ENCODE peak calls at places on chromosomes 5 and 9, in ten cellular contexts. One of them, this sample, is unnamed.

GRCh38 chr9:114156658-114157421 is 1.5 kb downstream of the COL27A1 start:
- DNase-seq in H54: peak
- DNase-seq in GDM1: no peak
- DNase-seq in ovary: peak
- DNase-seq in skeletal muscle cell: no peak
- DNase-seq in AML-193: no peak
- DNase-seq in cardiac muscle cell: peak
- DNase-seq in stimulated activated naive CD8-positive, alpha-beta T cell treated with anti-CD3 and anti-CD28 coated beads, Interleukin-15, amount 100 ng/mL, for 72 hours: peak
- DNase-seq in PC-9: no peak
- DNase-seq in activated T-cell treated with anti-CD3 and anti-CD28 coated beads for 24 hours: no peak
- DNase-seq in this sample: no peak

GRCh38 chr9:95627802-95628201 is 111.0 kb upstream of the PTCH1 start:
- DNase-seq in H54: peak
- DNase-seq in GDM1: no peak
- DNase-seq in ovary: no peak
- DNase-seq in skeletal muscle cell: no peak
- DNase-seq in AML-193: no peak
- DNase-seq in cardiac muscle cell: no peak
- DNase-seq in stimulated activated naive CD8-positive, alpha-beta T cell treated with anti-CD3 and anti-CD28 coated beads, Interleukin-15, amount 100 ng/mL, for 72 hours: no peak
- DNase-seq in PC-9: no peak
- DNase-seq in activated T-cell treated with anti-CD3 and anti-CD28 coated beads for 24 hours: no peak
- DNase-seq in this sample: no peak

GRCh38 chr9:78280982-78281668 is 15.8 kb upstream of the PSAT1 start:
- DNase-seq in H54: no peak
- DNase-seq in GDM1: no peak
- DNase-seq in ovary: peak
- DNase-seq in skeletal muscle cell: peak
- DNase-seq in AML-193: no peak
- DNase-seq in cardiac muscle cell: peak
- DNase-seq in stimulated activated naive CD8-positive, alpha-beta T cell treated with anti-CD3 and anti-CD28 coated beads, Interleukin-15, amount 100 ng/mL, for 72 hours: no peak
- DNase-seq in PC-9: no peak
- DNase-seq in activated T-cell treated with anti-CD3 and anti-CD28 coated beads for 24 hours: no peak
- DNase-seq in this sample: no peak

GRCh38 chr5:172412724-172413260 is 41.5 kb downstream of the SH3PXD2B start:
- DNase-seq in H54: no peak
- DNase-seq in GDM1: no peak
- DNase-seq in ovary: peak
- DNase-seq in skeletal muscle cell: peak
- DNase-seq in AML-193: peak
- DNase-seq in cardiac muscle cell: peak
- DNase-seq in stimulated activated naive CD8-positive, alpha-beta T cell treated with anti-CD3 and anti-CD28 coated beads, Interleukin-15, amount 100 ng/mL, for 72 hours: peak
- DNase-seq in PC-9: peak
- DNase-seq in activated T-cell treated with anti-CD3 and anti-CD28 coated beads for 24 hours: no peak
- DNase-seq in this sample: no peak

GRCh38 chr5:4684946-4685345 is 455.2 kb upstream of the ADAMTS16 start:
- DNase-seq in H54: no peak
- DNase-seq in GDM1: no peak
- DNase-seq in ovary: no peak
- DNase-seq in skeletal muscle cell: no peak
- DNase-seq in AML-193: no peak
- DNase-seq in cardiac muscle cell: no peak
- DNase-seq in stimulated activated naive CD8-positive, alpha-beta T cell treated with anti-CD3 and anti-CD28 coated beads, Interleukin-15, amount 100 ng/mL, for 72 hours: no peak
- DNase-seq in PC-9: no peak
- DNase-seq in activated T-cell treated with anti-CD3 and anti-CD28 coated beads for 24 hours: no peak
- DNase-seq in this sample: no peak

GRCh38 chr5:73820321-73820720 is 194.3 kb downstream of the ARHGEF28 start:
- DNase-seq in H54: no peak
- DNase-seq in GDM1: no peak
- DNase-seq in ovary: no peak
- DNase-seq in skeletal muscle cell: no peak
- DNase-seq in AML-193: no peak
- DNase-seq in cardiac muscle cell: no peak
- DNase-seq in stimulated activated naive CD8-positive, alpha-beta T cell treated with anti-CD3 and anti-CD28 coated beads, Interleukin-15, amount 100 ng/mL, for 72 hours: no peak
- DNase-seq in PC-9: peak
- DNase-seq in activated T-cell treated with anti-CD3 and anti-CD28 coated beads for 24 hours: no peak
- DNase-seq in this sample: no peak

GRCh38 chr9:128115187-128116103 is 12.1 kb downstream of the PTGES2 start:
- DNase-seq in H54: no peak
- DNase-seq in GDM1: no peak
- DNase-seq in ovary: peak
- DNase-seq in skeletal muscle cell: no peak
- DNase-seq in AML-193: no peak
- DNase-seq in cardiac muscle cell: no peak
- DNase-seq in stimulated activated naive CD8-positive, alpha-beta T cell treated with anti-CD3 and anti-CD28 coated beads, Interleukin-15, amount 100 ng/mL, for 72 hours: no peak
- DNase-seq in PC-9: no peak
- DNase-seq in activated T-cell treated with anti-CD3 and anti-CD28 coated beads for 24 hours: no peak
- DNase-seq in this sample: no peak

GRCh38 chr9:99134893-99135341 is 30.0 kb downstream of the TGFBR1 start:
- DNase-seq in H54: no peak
- DNase-seq in GDM1: no peak
- DNase-seq in ovary: no peak
- DNase-seq in skeletal muscle cell: peak
- DNase-seq in AML-193: no peak
- DNase-seq in cardiac muscle cell: peak
- DNase-seq in stimulated activated naive CD8-positive, alpha-beta T cell treated with anti-CD3 and anti-CD28 coated beads, Interleukin-15, amount 100 ng/mL, for 72 hours: no peak
- DNase-seq in PC-9: no peak
- DNase-seq in activated T-cell treated with anti-CD3 and anti-CD28 coated beads for 24 hours: no peak
- DNase-seq in this sample: peak

GRCh38 chr9:123339666-123340414 is 16.2 kb upstream of the CRB2 start:
- DNase-seq in H54: no peak
- DNase-seq in GDM1: peak
- DNase-seq in ovary: no peak
- DNase-seq in skeletal muscle cell: no peak
- DNase-seq in AML-193: no peak
- DNase-seq in cardiac muscle cell: no peak
- DNase-seq in stimulated activated naive CD8-positive, alpha-beta T cell treated with anti-CD3 and anti-CD28 coated beads, Interleukin-15, amount 100 ng/mL, for 72 hours: peak
- DNase-seq in PC-9: no peak
- DNase-seq in activated T-cell treated with anti-CD3 and anti-CD28 coated beads for 24 hours: peak
- DNase-seq in this sample: no peak

GRCh38 chr9:134630393-134630790 is 11.2 kb upstream of the COL5A1 start:
- DNase-seq in H54: no peak
- DNase-seq in GDM1: no peak
- DNase-seq in ovary: no peak
- DNase-seq in skeletal muscle cell: no peak
- DNase-seq in AML-193: no peak
- DNase-seq in cardiac muscle cell: no peak
- DNase-seq in stimulated activated naive CD8-positive, alpha-beta T cell treated with anti-CD3 and anti-CD28 coated beads, Interleukin-15, amount 100 ng/mL, for 72 hours: no peak
- DNase-seq in PC-9: no peak
- DNase-seq in activated T-cell treated with anti-CD3 and anti-CD28 coated beads for 24 hours: no peak
- DNase-seq in this sample: no peak

GRCh38 chr5:180553530-180553929 is 37.8 kb downstream of the SCGB3A1 start:
- DNase-seq in H54: no peak
- DNase-seq in GDM1: no peak
- DNase-seq in ovary: no peak
- DNase-seq in skeletal muscle cell: no peak
- DNase-seq in AML-193: no peak
- DNase-seq in cardiac muscle cell: no peak
- DNase-seq in stimulated activated naive CD8-positive, alpha-beta T cell treated with anti-CD3 and anti-CD28 coated beads, Interleukin-15, amount 100 ng/mL, for 72 hours: no peak
- DNase-seq in PC-9: no peak
- DNase-seq in activated T-cell treated with anti-CD3 and anti-CD28 coated beads for 24 hours: no peak
- DNase-seq in this sample: no peak

GRCh38 chr9:106560540-106560939 is 302.4 kb upstream of the ZNF462 start:
- DNase-seq in H54: no peak
- DNase-seq in GDM1: no peak
- DNase-seq in ovary: no peak
- DNase-seq in skeletal muscle cell: no peak
- DNase-seq in AML-193: no peak
- DNase-seq in cardiac muscle cell: no peak
- DNase-seq in stimulated activated naive CD8-positive, alpha-beta T cell treated with anti-CD3 and anti-CD28 coated beads, Interleukin-15, amount 100 ng/mL, for 72 hours: no peak
- DNase-seq in PC-9: no peak
- DNase-seq in activated T-cell treated with anti-CD3 and anti-CD28 coated beads for 24 hours: no peak
- DNase-seq in this sample: no peak

GRCh38 chr9:119868694-119869093 is 499.5 kb upstream of the BRINP1 start:
- DNase-seq in H54: no peak
- DNase-seq in GDM1: no peak
- DNase-seq in ovary: no peak
- DNase-seq in skeletal muscle cell: no peak
- DNase-seq in AML-193: no peak
- DNase-seq in cardiac muscle cell: no peak
- DNase-seq in stimulated activated naive CD8-positive, alpha-beta T cell treated with anti-CD3 and anti-CD28 coated beads, Interleukin-15, amount 100 ng/mL, for 72 hours: no peak
- DNase-seq in PC-9: no peak
- DNase-seq in activated T-cell treated with anti-CD3 and anti-CD28 coated beads for 24 hours: no peak
- DNase-seq in this sample: no peak

GRCh38 chr5:178895615-178896571 is at the start of gene ZFP2:
- DNase-seq in H54: peak
- DNase-seq in GDM1: no peak
- DNase-seq in ovary: peak
- DNase-seq in skeletal muscle cell: peak
- DNase-seq in AML-193: peak
- DNase-seq in cardiac muscle cell: peak
- DNase-seq in stimulated activated naive CD8-positive, alpha-beta T cell treated with anti-CD3 and anti-CD28 coated beads, Interleukin-15, amount 100 ng/mL, for 72 hours: peak
- DNase-seq in PC-9: no peak
- DNase-seq in activated T-cell treated with anti-CD3 and anti-CD28 coated beads for 24 hours: peak
- DNase-seq in this sample: peak

GRCh38 chr5:100827481-100827889 is 75.6 kb downstream of the ST8SIA4 start:
- DNase-seq in H54: no peak
- DNase-seq in GDM1: no peak
- DNase-seq in ovary: no peak
- DNase-seq in skeletal muscle cell: peak
- DNase-seq in AML-193: no peak
- DNase-seq in cardiac muscle cell: no peak
- DNase-seq in stimulated activated naive CD8-positive, alpha-beta T cell treated with anti-CD3 and anti-CD28 coated beads, Interleukin-15, amount 100 ng/mL, for 72 hours: no peak
- DNase-seq in PC-9: no peak
- DNase-seq in activated T-cell treated with anti-CD3 and anti-CD28 coated beads for 24 hours: no peak
- DNase-seq in this sample: no peak

GRCh38 chr5:116451905-116452450 is 122.6 kb downstream of the SEMA6A start:
- DNase-seq in H54: no peak
- DNase-seq in GDM1: no peak
- DNase-seq in ovary: no peak
- DNase-seq in skeletal muscle cell: no peak
- DNase-seq in AML-193: no peak
- DNase-seq in cardiac muscle cell: no peak
- DNase-seq in stimulated activated naive CD8-positive, alpha-beta T cell treated with anti-CD3 and anti-CD28 coated beads, Interleukin-15, amount 100 ng/mL, for 72 hours: no peak
- DNase-seq in PC-9: no peak
- DNase-seq in activated T-cell treated with anti-CD3 and anti-CD28 coated beads for 24 hours: no peak
- DNase-seq in this sample: no peak

GRCh38 chr9:76379494-76379893 is 14.7 kb downstream of the RFK start:
- DNase-seq in H54: no peak
- DNase-seq in GDM1: no peak
- DNase-seq in ovary: no peak
- DNase-seq in skeletal muscle cell: no peak
- DNase-seq in AML-193: no peak
- DNase-seq in cardiac muscle cell: no peak
- DNase-seq in stimulated activated naive CD8-positive, alpha-beta T cell treated with anti-CD3 and anti-CD28 coated beads, Interleukin-15, amount 100 ng/mL, for 72 hours: no peak
- DNase-seq in PC-9: peak
- DNase-seq in activated T-cell treated with anti-CD3 and anti-CD28 coated beads for 24 hours: no peak
- DNase-seq in this sample: no peak

GRCh38 chr5:78701795-78702406 is 53.3 kb upstream of the LHFPL2 start:
- DNase-seq in H54: no peak
- DNase-seq in GDM1: no peak
- DNase-seq in ovary: no peak
- DNase-seq in skeletal muscle cell: no peak
- DNase-seq in AML-193: peak
- DNase-seq in cardiac muscle cell: peak
- DNase-seq in stimulated activated naive CD8-positive, alpha-beta T cell treated with anti-CD3 and anti-CD28 coated beads, Interleukin-15, amount 100 ng/mL, for 72 hours: no peak
- DNase-seq in PC-9: no peak
- DNase-seq in activated T-cell treated with anti-CD3 and anti-CD28 coated beads for 24 hours: no peak
- DNase-seq in this sample: no peak

GRCh38 chr5:158995694-158996173 is 104.0 kb downstream of the EBF1 start:
- DNase-seq in H54: no peak
- DNase-seq in GDM1: no peak
- DNase-seq in ovary: no peak
- DNase-seq in skeletal muscle cell: no peak
- DNase-seq in AML-193: no peak
- DNase-seq in cardiac muscle cell: no peak
- DNase-seq in stimulated activated naive CD8-positive, alpha-beta T cell treated with anti-CD3 and anti-CD28 coated beads, Interleukin-15, amount 100 ng/mL, for 72 hours: no peak
- DNase-seq in PC-9: no peak
- DNase-seq in activated T-cell treated with anti-CD3 and anti-CD28 coated beads for 24 hours: no peak
- DNase-seq in this sample: no peak